ENCODE peak calls at places on chromosome 12, in seven cellular contexts. U, Z, E, V, R, K and C are unnamed samples.

GRCh38 chr12:77392467-77392866 is 327.1 kb upstream of the E2F7 start:
- DNase-seq in E (no peak), Z (no peak), K (no peak), U (no peak), R (no peak), V (no peak), C (no peak)

GRCh38 chr12:49059385-49060232 is 985 bp downstream of the KMT2D start:
- DNase-seq in K (peak), V (peak), E (no peak), R (no peak), U (peak), Z (peak), C (peak)

GRCh38 chr12:22289250-22289649 is 45.3 kb downstream of the ST8SIA1 start:
- DNase-seq in R (no peak), U (no peak), E (no peak), K (no peak), V (no peak), Z (no peak), C (no peak)

GRCh38 chr12:12983420-12984035 is 16.5 kb downstream of the HEBP1 start:
- DNase-seq in K (no peak), U (peak), V (peak), R (no peak), Z (peak), E (no peak), C (no peak)

GRCh38 chr12:44626883-44627282 is 249.2 kb downstream of the NELL2 start:
- DNase-seq in Z (no peak), V (no peak), E (no peak), U (no peak), K (no peak), R (no peak), C (no peak)

GRCh38 chr12:95142752-95143151 is 69.3 kb upstream of the NR2C1 start:
- DNase-seq in Z (no peak), V (no peak), U (no peak), E (no peak), K (no peak), R (no peak), C (no peak)

GRCh38 chr12:3122841-3123678 is 45.9 kb downstream of the TSPAN9 start:
- DNase-seq in R (no peak), V (peak), E (no peak), Z (peak), K (no peak), U (peak), C (no peak)

GRCh38 chr12:75592086-75592485 is 80.7 kb upstream of the KRR1 start:
- DNase-seq in K (no peak), V (peak), R (no peak), Z (no peak), E (no peak), U (peak), C (no peak)

GRCh38 chr12:2035421-2036080 is 17.2 kb upstream of the CACNA1C start:
- DNase-seq in Z (no peak), V (no peak), E (no peak), K (no peak), R (no peak), U (peak), C (peak)

GRCh38 chr12:78931466-78931990 is 67.0 kb downstream of the SYT1 start:
- DNase-seq in Z (no peak), R (no peak), U (no peak), E (no peak), K (no peak), V (no peak), C (no peak)

GRCh38 chr12:47022296-47022695 is 57.1 kb upstream of the PCED1B start:
- DNase-seq in V (peak), K (no peak), Z (peak), U (peak), E (no peak), R (no peak), C (no peak)

GRCh38 chr12:50566066-50566465 is 61.3 kb downstream of the DIP2B start:
- DNase-seq in R (no peak), V (no peak), E (no peak), U (no peak), Z (no peak), K (no peak), C (no peak)

GRCh38 chr12:42915426-42915825 is 325.9 kb upstream of the PRICKLE1 start:
- DNase-seq in R (no peak), K (no peak), V (no peak), Z (no peak), E (no peak), U (no peak), C (no peak)

GRCh38 chr12:122356192-122356635 is 66.3 kb downstream of the CLIP1 start:
- DNase-seq in K (no peak), R (no peak), Z (peak), V (peak), U (peak), E (no peak), C (peak)

GRCh38 chr12:79978692-79979091 is 43.8 kb upstream of the PPP1R12A start:
- DNase-seq in U (no peak), V (no peak), E (no peak), Z (no peak), K (no peak), R (no peak), C (no peak)

GRCh38 chr12:106861984-106862894 is 87.8 kb downstream of the RIC8B start:
- DNase-seq in K (no peak), U (peak), R (no peak), V (peak), Z (peak), E (no peak), C (no peak)

GRCh38 chr12:131151558-131152345 is 198.0 kb downstream of the ADGRD1 start:
- DNase-seq in V (no peak), E (no peak), K (no peak), Z (no peak), U (no peak), R (no peak), C (no peak)

GRCh38 chr12:46209914-46210834 is 58.7 kb downstream of the SLC38A1 start:
- DNase-seq in U (no peak), R (no peak), Z (peak), K (no peak), E (peak), V (no peak), C (peak)

GRCh38 chr12:120844297-120844696 is 59.9 kb downstream of the SPPL3 start:
- DNase-seq in R (no peak), V (no peak), U (no peak), K (no peak), Z (no peak), E (no peak), C (no peak)

GRCh38 chr12:88272456-88272855 is 130.3 kb downstream of the TMTC3 start:
- DNase-seq in Z (no peak), U (peak), R (no peak), K (no peak), V (no peak), E (no peak), C (no peak)

GRCh38 chr12:57429473-57430116 is 1.2 kb downstream of the R3HDM2 start:
- DNase-seq in K (no peak), E (no peak), V (peak), Z (no peak), U (no peak), R (no peak), C (no peak)

GRCh38 chr12:57428965-57429364 is 1.9 kb downstream of the R3HDM2 start:
- DNase-seq in E (no peak), K (no peak), V (no peak), U (no peak), R (no peak), Z (no peak), C (no peak)

GRCh38 chr12:57433370-57433769 is 1.2 kb upstream of the INHBC start:
- DNase-seq in E (no peak), K (no peak), U (no peak), Z (no peak), V (no peak), R (no peak), C (no peak)

GRCh38 chr12:57430931-57431566 is at the start of gene R3HDM2:
- DNase-seq in R (peak), Z (peak), E (peak), U (peak), V (peak), K (peak), C (peak)

DNA sequence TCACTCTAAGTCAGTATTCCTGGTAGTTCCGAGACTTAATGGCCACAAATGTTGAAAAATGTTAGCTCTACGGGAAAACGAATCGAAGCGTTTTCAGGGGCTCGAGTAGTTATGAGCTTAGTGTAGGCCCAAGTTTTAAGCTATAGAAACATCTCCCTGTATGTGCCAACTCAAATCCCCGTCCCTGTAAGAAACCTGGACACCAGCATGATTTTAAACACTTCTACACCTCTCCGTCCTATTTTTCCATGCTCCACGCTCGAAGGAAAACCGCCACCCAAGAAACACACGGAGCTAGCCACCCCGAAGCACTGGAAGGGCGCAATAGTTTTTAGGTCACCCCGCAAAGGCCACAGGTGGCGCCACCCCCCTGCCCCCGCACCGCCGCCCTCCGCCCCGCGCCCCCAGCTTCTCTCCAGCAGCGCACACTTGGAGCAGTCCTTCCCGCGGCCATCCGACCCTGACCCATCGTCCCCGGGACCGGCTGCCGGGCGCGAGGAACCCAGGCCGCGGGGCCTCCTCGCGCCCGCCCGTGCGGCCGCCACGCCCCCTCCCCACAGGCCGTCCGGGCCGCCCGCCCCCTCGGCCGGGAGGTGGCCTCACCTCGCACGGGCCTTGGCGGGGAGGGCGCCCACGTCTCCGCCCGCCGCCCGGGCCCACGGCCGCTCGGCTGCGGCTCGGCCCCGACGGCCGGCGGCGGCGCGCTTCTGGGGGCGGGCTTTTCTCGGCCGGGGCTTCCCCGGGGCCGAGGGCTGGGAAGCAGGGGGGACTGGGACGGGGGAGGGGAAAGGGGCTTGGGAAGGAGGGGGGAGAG is 519 bp downstream of the R3HDM2 start:
- DNase-seq in K (peak), U (peak), Z (peak), E (peak), R (no peak), V (no peak), C (peak)
- TF ChIP-seq CTCF in K (peak), U (no peak), Z (no peak), E (no peak), R (no peak), V (no peak), C (no peak)

GRCh38 chr12:132189378-132190011 is 45.2 kb downstream of the NOC4L start:
- DNase-seq in K (peak), R (peak), Z (peak), V (peak), E (peak), U (peak), C (peak)
- TF ChIP-seq CTCF in K (no peak), R (no peak), Z (no peak), V (no peak), E (no peak), U (no peak), C (peak)

DNA sequence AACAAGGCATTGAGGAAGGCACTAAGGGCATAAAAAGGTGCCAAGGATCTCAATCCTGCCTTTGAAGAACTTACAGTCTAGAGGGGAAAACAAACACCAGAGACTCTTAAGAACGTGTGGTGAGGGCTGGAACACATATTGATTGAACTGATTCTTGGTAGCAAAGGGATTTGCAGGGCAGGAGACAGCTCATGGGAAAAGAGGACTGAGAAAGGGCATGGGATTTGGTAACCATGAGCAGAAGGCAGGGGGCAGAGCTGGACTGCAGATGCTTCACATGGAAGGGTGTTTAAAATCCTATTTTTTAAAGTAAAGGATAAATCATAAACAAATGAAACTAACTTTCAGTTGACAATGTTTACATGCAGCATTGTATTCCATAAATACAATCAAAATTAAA is 203.1 kb downstream of the ITPR2 start:
- DNase-seq in Z (peak), V (peak), U (peak), E (no peak), R (no peak), K (no peak), C (no peak)
- TF ChIP-seq CTCF in Z (peak), V (peak), U (peak), E (peak), R (no peak), K (peak), C (no peak)

GRCh38 chr12:115249878-115250277 is 565.9 kb upstream of the TBX3 start:
- DNase-seq in R (no peak), Z (no peak), K (no peak), V (no peak), U (no peak), E (no peak), C (no peak)
- TF ChIP-seq CTCF in R (no peak), Z (no peak), K (no peak), V (no peak), U (no peak), E (no peak), C (no peak)

DNA sequence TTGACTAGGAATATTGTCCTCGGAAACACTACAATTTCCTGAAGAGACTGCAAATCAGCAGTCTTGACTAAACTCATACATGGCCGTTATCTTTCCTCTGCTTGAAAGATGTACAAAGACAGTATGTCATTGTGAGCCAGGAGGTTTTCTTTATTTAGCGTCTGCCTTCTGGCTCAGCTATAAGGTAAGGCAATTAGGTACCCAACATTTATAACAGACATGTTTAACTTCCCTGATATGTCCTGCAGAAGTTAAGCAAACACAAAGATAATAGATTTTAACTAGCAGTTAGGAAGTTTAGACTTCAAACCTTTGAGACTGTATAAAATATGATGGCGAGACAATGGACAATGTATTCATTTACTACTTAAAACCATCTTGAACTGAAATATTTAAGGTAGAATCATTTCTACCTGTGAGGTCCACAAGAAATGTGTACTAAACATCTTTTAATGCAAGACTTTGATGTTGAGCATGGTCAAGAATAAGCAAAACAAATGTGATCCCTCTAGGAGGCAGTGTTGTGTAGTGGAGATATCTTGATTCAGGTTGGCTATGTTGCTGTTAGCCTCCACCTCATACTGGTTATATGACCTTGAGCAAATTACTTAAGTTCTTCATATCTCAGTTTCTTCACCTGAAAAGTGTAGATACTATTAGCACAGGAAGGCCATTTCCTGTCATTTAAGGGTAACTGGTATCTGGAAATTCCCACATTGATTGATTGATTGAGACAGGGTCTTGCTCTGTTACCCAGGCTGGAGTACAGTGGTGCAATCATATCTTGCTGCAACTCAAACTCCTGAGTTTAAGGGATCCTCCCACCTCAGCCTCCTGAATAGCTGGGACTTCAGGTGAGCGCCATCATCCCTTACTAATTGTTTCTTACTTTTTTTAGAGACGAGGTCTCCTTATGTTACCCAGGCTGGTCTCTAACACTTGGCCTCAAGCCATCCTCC is 96.3 kb upstream of the EEA1 start:
- DNase-seq in Z (peak), R (no peak), E (no peak), K (no peak), U (peak), V (peak), C (no peak)
- TF ChIP-seq CTCF in Z (peak), R (no peak), E (peak), K (peak), U (peak), V (peak), C (peak)

GRCh38 chr12:83432176-83432719 is 745.5 kb downstream of the TMTC2 start:
- DNase-seq in U (no peak), R (no peak), K (no peak), E (no peak), Z (no peak), V (no peak), C (no peak)

GRCh38 chr12:83434600-83434999 is 747.9 kb downstream of the TMTC2 start:
- DNase-seq in R (no peak), U (no peak), Z (peak), E (no peak), K (no peak), V (peak), C (no peak)
- TF ChIP-seq CTCF in R (no peak), U (no peak), Z (peak), E (no peak), K (no peak), V (no peak), C (no peak)